ENCODE peak calls at places on chromosomes 3 and 15, in nine cellular contexts. U is IMR-90, T is ovary, H is HCT116, X is breast epithelium, C is Peyer's patch, D is transverse colon, J is upper lobe of left lung, S is right lobe of liver. F is an unnamed sample.

GRCh38 chr3:46910166-46910760 is 32.7 kb downstream of the PTH1R start:
- DNase-seq in U (no peak), T (no peak), H (no peak), X (no peak), C (peak; percentile 39), D (no peak), J (no peak), S (no peak), F (peak; percentile 60)

GRCh38 chr3:34421762-34422161 is 623.3 kb downstream of the PDCD6IP start:
- DNase-seq in U (no peak), T (no peak), H (no peak), X (no peak), C (no peak), D (no peak), J (no peak), S (no peak), F (no peak)

GRCh38 chr3:169811606-169812123 is 1.0 kb upstream of the LRRIQ4 start:
- DNase-seq in U (peak; percentile 91), T (no peak), H (no peak), X (no peak), C (no peak), D (no peak), J (no peak), S (no peak), F (no peak)

GRCh38 chr3:152707314-152707713 is 127.6 kb upstream of the P2RY1 start:
- DNase-seq in U (no peak), T (no peak), H (no peak), X (no peak), C (no peak), D (no peak), J (no peak), S (no peak), F (no peak)

GRCh38 chr3:124034016-124034808 is 42.3 kb upstream of the ROPN1 start:
- DNase-seq in U (no peak), T (peak; percentile 54), H (no peak), X (no peak), C (no peak), D (peak; percentile 24), J (peak; percentile 85), S (peak; percentile 24), F (no peak)

GRCh38 chr3:129123314-129124060 is 1.9 kb upstream of the RAB43 start:
- DNase-seq in U (peak; percentile 50), T (no peak), H (no peak), X (no peak), C (no peak), D (peak; percentile 27), J (no peak), S (no peak), F (no peak)

GRCh38 chr3:39056151-39056550 is 4.3 kb downstream of the WDR48 start:
- DNase-seq in U (no peak), T (no peak), H (no peak), X (no peak), C (no peak), D (no peak), J (no peak), S (no peak), F (no peak)

GRCh38 chr3:80701349-80701748 is 933.6 kb upstream of the ROBO1 start:
- DNase-seq in U (no peak), T (no peak), H (no peak), X (no peak), C (no peak), D (no peak), J (no peak), S (no peak), F (no peak)

GRCh38 chr15:80058044-80058443 is 1.4 kb upstream of the ZFAND6 start:
- DNase-seq in U (no peak), T (no peak), H (no peak), X (no peak), C (no peak), D (no peak), J (no peak), S (no peak), F (no peak)

GRCh38 chr15:80059786-80060489 is 462 bp downstream of the ZFAND6 start:
- DNase-seq in U (peak; percentile 16), T (no peak), H (peak; percentile 32), X (peak; percentile 27), C (peak; percentile 78), D (peak; percentile 48), J (peak; percentile 96), S (no peak), F (peak; percentile 83)

GRCh38 chr15:80055933-80056332 is 3.5 kb upstream of the ZFAND6 start:
- DNase-seq in U (no peak), T (no peak), H (no peak), X (no peak), C (no peak), D (no peak), J (no peak), S (no peak), F (no peak)

GRCh38 chr15:80061581-80061980 is 2.1 kb downstream of the ZFAND6 start:
- DNase-seq in U (peak; percentile 43), T (no peak), H (no peak), X (no peak), C (no peak), D (no peak), J (no peak), S (no peak), F (no peak)

GRCh38 chr15:80058851-80059785 is at the start of gene ZFAND6:
- DNase-seq in U (peak; percentile 91), T (peak; percentile 97), H (peak; percentile 84), X (peak; percentile 92), C (peak; percentile 98), D (peak; percentile 98), J (peak; percentile 98), S (peak; percentile 98), F (peak; percentile 97)
- TF ChIP-seq CTCF in U (no peak), T (peak; percentile 19), H (no peak), X (no peak), C (no peak), D (no peak), J (no peak), S (peak; percentile 13), F (no peak)

GRCh38 chr3:20039082-20039764 is 1.0 kb upstream of the KAT2B start:
- DNase-seq in U (no peak), T (no peak), H (no peak), X (no peak), C (no peak), D (no peak), J (no peak), S (no peak), F (no peak)

GRCh38 chr3:20039765-20040475 is at the start of gene KAT2B:
- DNase-seq in U (peak; percentile 26), T (peak; percentile 87), H (no peak), X (peak; percentile 52), C (peak; percentile 87), D (peak; percentile 85), J (peak; percentile 94), S (peak; percentile 91), F (peak; percentile 87)

GRCh38 chr3:20038679-20039078 is 1.6 kb upstream of the KAT2B start:
- DNase-seq in U (no peak), T (no peak), H (no peak), X (no peak), C (no peak), D (no peak), J (no peak), S (no peak), F (no peak)

GRCh38 chr3:20035019-20035418 is 5.2 kb upstream of the KAT2B start:
- DNase-seq in U (no peak), T (no peak), H (no peak), X (no peak), C (no peak), D (no peak), J (no peak), S (no peak), F (no peak)

DNA sequence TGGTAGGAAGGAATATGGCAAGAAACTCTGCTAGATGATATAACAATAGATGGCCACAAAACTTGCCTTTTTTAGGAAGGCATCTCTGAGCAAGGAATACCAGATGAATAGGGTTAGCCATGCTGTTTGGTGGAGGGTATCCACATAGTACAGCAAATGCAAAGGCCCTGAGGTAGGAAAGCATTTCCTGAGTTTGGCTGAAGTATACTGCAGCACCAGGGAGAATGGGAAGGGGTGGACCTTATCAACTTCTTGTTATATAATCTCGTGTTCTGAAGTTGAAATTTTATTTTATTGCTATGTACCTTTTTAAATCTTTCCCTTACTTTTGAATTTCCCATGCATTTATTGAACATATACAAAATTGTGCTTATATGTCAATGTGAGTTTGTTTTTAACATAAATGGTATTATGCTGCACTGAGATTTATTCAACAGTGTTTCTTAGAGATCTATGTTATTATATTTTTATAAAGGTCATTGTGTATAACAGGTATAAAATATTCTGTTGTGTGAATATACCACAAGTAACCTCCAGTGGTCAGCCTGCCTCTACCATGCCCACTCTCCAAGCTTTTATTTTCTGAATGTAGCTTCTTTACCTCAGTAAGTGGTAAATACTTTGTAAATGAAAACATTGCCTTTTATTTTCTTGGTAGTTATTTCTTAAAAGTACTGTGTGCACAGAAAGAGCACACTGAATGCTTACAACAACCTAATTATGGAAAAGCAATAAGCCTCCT is 2.8 kb upstream of the KAT2B start:
- DNase-seq in U (no peak), T (no peak), H (no peak), X (no peak), C (no peak), D (no peak), J (no peak), S (no peak), F (no peak)
- TF ChIP-seq POLR2A in U (no peak), T (no peak), H (no peak), X (no peak), C (no peak), D (no peak), J (no peak), S (no peak), F (no peak)

GRCh38 chr3:117144832-117145231 is 435.3 kb downstream of the TUSC7 start:
- DNase-seq in U (peak; percentile 62), T (no peak), H (no peak), X (no peak), C (no peak), D (no peak), J (no peak), S (no peak), F (no peak)

GRCh38 chr3:117150628-117151027 is 441.0 kb downstream of the TUSC7 start:
- DNase-seq in U (no peak), T (no peak), H (no peak), X (no peak), C (no peak), D (no peak), J (no peak), S (no peak), F (no peak)

GRCh38 chr3:117145677-117146076 is 436.1 kb downstream of the TUSC7 start:
- DNase-seq in U (no peak), T (no peak), H (no peak), X (no peak), C (no peak), D (no peak), J (no peak), S (no peak), F (no peak)

GRCh38 chr3:117149577-117149976 is 440.0 kb downstream of the TUSC7 start:
- DNase-seq in U (no peak), T (no peak), H (no peak), X (no peak), C (no peak), D (no peak), J (no peak), S (no peak), F (no peak)

DNA sequence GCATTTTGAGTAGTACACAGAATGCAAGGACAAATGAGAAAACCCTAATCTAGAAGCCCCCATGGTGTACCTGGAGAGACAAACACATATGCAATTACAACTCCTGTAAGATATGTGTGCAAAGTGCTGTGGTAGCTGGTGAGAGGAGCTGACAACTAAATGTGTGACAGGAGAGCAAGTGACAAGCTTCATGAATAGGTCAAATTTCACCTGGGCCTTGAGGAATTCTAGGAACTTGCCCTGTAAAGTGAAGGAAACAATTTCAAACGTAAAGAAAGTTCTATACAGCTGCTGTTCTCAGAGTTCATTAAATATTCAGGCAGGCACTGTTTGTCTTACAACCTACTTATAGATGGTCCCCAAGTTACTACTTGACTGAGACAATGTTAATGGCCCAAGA is 437.0 kb downstream of the TUSC7 start:
- DNase-seq in U (no peak), T (no peak), H (no peak), X (no peak), C (no peak), D (no peak), J (no peak), S (no peak), F (no peak)
- H3K27ac ChIP-seq in U (no peak overlapping the region), T (no peak overlapping the region), H (no peak overlapping the region), X (no peak overlapping the region), C (no peak overlapping the region), D (no peak overlapping the region), J (no peak overlapping the region), S (no peak overlapping the region), F (no peak overlapping the region)

GRCh38 chr3:107683447-107683846 is 160.7 kb downstream of the BBX start:
- DNase-seq in U (peak; percentile 63), T (no peak), H (no peak), X (no peak), C (no peak), D (no peak), J (no peak), S (no peak), F (no peak)
- TF ChIP-seq CTCF in U (no peak), T (no peak), H (no peak), X (no peak), C (no peak), D (no peak), J (no peak), S (no peak), F (no peak)

F was measured in suprapubic skin.